ENCODE peak calls at places on chromosomes 11 and 22, in eight cellular contexts. F is GM12865; U is neural progenitor cell; Q is PC-9; Y is stimulated activated naive B cell treated with anti-CD40 and anti-IgM and Interleukin-4, amounts not matched to agents 10 μg/mL and 1 μg/mL and 100 μg/mL, for 72 hours; O is small intestine; W is mucosa of descending colon; A is activated T-helper 1 cell treated with Interleukin-2 at 50 U/mL for 16 hours. X is an unnamed sample.

GRCh38 chr22:42280140-42280539 is 9.7 kb upstream of the TCF20 start:
- DNase-seq in O (no peak), Q (no peak), U (no peak), F (no peak), W (no peak), Y (no peak), A (no peak), X (no peak)

GRCh38 chr11:101128571-101129202 is 926 bp downstream of the PGR start:
- DNase-seq in Q (no peak), Y (no peak), F (no peak), U (peak), O (no peak), W (peak), A (no peak), X (peak)

GRCh38 chr11:32586576-32587190 is 3.1 kb downstream of the EIF3M start:
- DNase-seq in F (peak), W (no peak), Y (no peak), U (peak), A (no peak), Q (peak), O (no peak), X (no peak)

GRCh38 chr11:130462101-130462885 is 13.8 kb downstream of the ADAMTS15 start:
- DNase-seq in O (no peak), W (no peak), A (no peak), Q (no peak), F (no peak), Y (no peak), U (no peak), X (no peak)

GRCh38 chr11:5232150-5232549 is 2.1 kb downstream of the HBD start:
- DNase-seq in Q (no peak), W (no peak), Y (no peak), O (no peak), U (no peak), F (no peak), A (no peak), X (no peak)

GRCh38 chr22:49968313-49968830 is 7.8 kb downstream of the PIM3 start:
- DNase-seq in F (no peak), O (no peak), Q (no peak), A (no peak), Y (peak), U (no peak), W (peak), X (peak)

GRCh38 chr11:3412837-3413236 is 33.9 kb upstream of the ZNF195 start:
- DNase-seq in Y (no peak), A (no peak), Q (no peak), W (no peak), O (no peak), U (no peak), F (no peak), X (no peak)

GRCh38 chr11:133983660-133984316 is 27.0 kb upstream of the IGSF9B start:
- DNase-seq in Q (no peak), O (no peak), A (no peak), W (no peak), Y (no peak), U (no peak), F (no peak), X (no peak)

GRCh38 chr11:69400140-69400539 is 81.3 kb upstream of the LINC01488 start:
- DNase-seq in O (no peak), F (no peak), U (no peak), Y (no peak), A (no peak), W (no peak), Q (no peak), X (no peak)